ENCODE peak calls at places on chromosomes 3 and 15, in eight cellular contexts. T is left colon; I is NCI-H2081; W is cardiac muscle cell; X is left cardiac atrium; R is NB4; G is activated T-helper 1 cell treated with anti-CD3 and anti-CD28 coated beads, Interleukin-2, amount 50 U/mL, for 16 hours; Y is CD8-positive, alpha-beta memory T cell. A is an unnamed sample.

GRCh38 chr15:63909819-63910437 is 76.2 kb upstream of the HERC1 start:
- DNase-seq in W (no peak), I (no peak), R (no peak), Y (no peak), G (no peak), T (no peak), X (no peak), A (no peak)

GRCh38 chr3:186452517-186452916 is 90.5 kb upstream of the DGKG start:
- DNase-seq in W (no peak), T (no peak), G (no peak), Y (no peak), R (peak; percentile 14), X (no peak), I (no peak), A (no peak)

GRCh38 chr3:156668073-156668763 is 6.2 kb upstream of the TIPARP start:
- DNase-seq in G (no peak), R (peak; percentile 28), I (no peak), X (no peak), W (no peak), Y (no peak), T (peak; percentile 74), A (no peak)

GRCh38 chr3:49296781-49297420 is 19.9 kb upstream of the C3orf62 start:
- DNase-seq in Y (no peak), R (no peak), X (peak; percentile 77), T (peak; percentile 32), I (no peak), G (no peak), W (no peak), A (no peak)

GRCh38 chr3:157274644-157275137 is 114.7 kb upstream of the CCNL1 start:
- DNase-seq in X (no peak), I (no peak), G (no peak), T (no peak), Y (no peak), R (no peak), W (no peak), A (no peak)

GRCh38 chr3:46619845-46620778 is 7.8 kb downstream of the FAM240A start:
- DNase-seq in X (no peak), R (no peak), G (no peak), W (peak; percentile 32), I (no peak), T (no peak), Y (no peak), A (no peak)

GRCh38 chr3:24374801-24375200 is 119.8 kb downstream of the THRB start:
- DNase-seq in W (no peak), G (no peak), R (no peak), I (no peak), X (no peak), Y (no peak), T (no peak), A (no peak)

GRCh38 chr3:123039178-123039577 is 11.6 kb upstream of the SEMA5B start:
- DNase-seq in G (no peak), T (no peak), Y (no peak), I (no peak), W (no peak), X (no peak), R (no peak), A (no peak)